ENCODE peak calls at places on chromosomes 11 and 22, in nine cellular contexts. One of them, this sample, is unnamed.
A peak's percentile ranks its signal among the peaks of the same experiment; 100 is the strongest.

GRCh38 chr11:64648551-64648950 is 57.5 kb downstream of the SLC22A12 start:
- DNase-seq in H1: no peak
- DNase-seq in sigmoid colon: no peak
- DNase-seq in transverse colon: no peak
- DNase-seq in stomach: no peak
- DNase-seq in A549: no peak
- DNase-seq in tibial nerve: no peak
- DNase-seq in SK-N-SH: no peak
- DNase-seq in suprapubic skin: no peak
- DNase-seq in this sample: no peak

GRCh38 chr11:66559141-66559861 is 9.1 kb downstream of the CTSF start:
- DNase-seq in A549: no peak
- DNase-seq in stomach: peak; percentile 33
- DNase-seq in transverse colon: peak; percentile 20
- DNase-seq in SK-N-SH: peak; percentile 65
- DNase-seq in sigmoid colon: peak; percentile 86
- DNase-seq in suprapubic skin: no peak
- DNase-seq in H1: no peak
- DNase-seq in tibial nerve: no peak
- DNase-seq in this sample: peak; percentile 80

GRCh38 chr11:134518616-134519389 is 106.8 kb upstream of the B3GAT1 start:
- DNase-seq in stomach: no peak
- DNase-seq in H1: no peak
- DNase-seq in A549: no peak
- DNase-seq in sigmoid colon: peak; percentile 32
- DNase-seq in transverse colon: peak; percentile 1
- DNase-seq in tibial nerve: no peak
- DNase-seq in suprapubic skin: peak; percentile 61
- DNase-seq in SK-N-SH: no peak
- DNase-seq in this sample: no peak

GRCh38 chr11:91396243-91397133 is 828.1 kb upstream of the FAT3 start:
- DNase-seq in A549: peak; percentile 98
- DNase-seq in H1: no peak
- DNase-seq in suprapubic skin: no peak
- DNase-seq in SK-N-SH: no peak
- DNase-seq in transverse colon: no peak
- DNase-seq in tibial nerve: no peak
- DNase-seq in stomach: no peak
- DNase-seq in sigmoid colon: no peak
- DNase-seq in this sample: no peak

GRCh38 chr22:46752911-46753310 is 9.5 kb upstream of the TBC1D22A start:
- DNase-seq in transverse colon: no peak
- DNase-seq in suprapubic skin: no peak
- DNase-seq in sigmoid colon: no peak
- DNase-seq in tibial nerve: no peak
- DNase-seq in stomach: no peak
- DNase-seq in H1: no peak
- DNase-seq in A549: no peak
- DNase-seq in SK-N-SH: no peak
- DNase-seq in this sample: no peak

GRCh38 chr11:117205211-117205818 is 6.1 kb downstream of the TAGLN start:
- DNase-seq in H1: no peak
- DNase-seq in suprapubic skin: no peak
- DNase-seq in tibial nerve: no peak
- DNase-seq in sigmoid colon: no peak
- DNase-seq in stomach: no peak
- DNase-seq in transverse colon: no peak
- DNase-seq in A549: no peak
- DNase-seq in SK-N-SH: no peak
- DNase-seq in this sample: no peak

GRCh38 chr11:44726278-44727113 is at the start of gene TSPAN18:
- DNase-seq in stomach: no peak
- DNase-seq in A549: no peak
- DNase-seq in SK-N-SH: peak; percentile 88
- DNase-seq in tibial nerve: no peak
- DNase-seq in transverse colon: no peak
- DNase-seq in H1: peak; percentile 58
- DNase-seq in sigmoid colon: peak; percentile 68
- DNase-seq in suprapubic skin: no peak
- DNase-seq in this sample: peak; percentile 58

GRCh38 chr11:30046211-30046945 is 29.5 kb upstream of the KCNA4 start:
- DNase-seq in transverse colon: no peak
- DNase-seq in A549: peak; percentile 13
- DNase-seq in SK-N-SH: peak; percentile 15
- DNase-seq in suprapubic skin: no peak
- DNase-seq in stomach: no peak
- DNase-seq in sigmoid colon: no peak
- DNase-seq in tibial nerve: no peak
- DNase-seq in H1: no peak
- DNase-seq in this sample: peak; percentile 7

GRCh38 chr11:10002221-10002620 is 291.8 kb downstream of the SBF2 start:
- DNase-seq in stomach: no peak
- DNase-seq in transverse colon: no peak
- DNase-seq in SK-N-SH: no peak
- DNase-seq in H1: no peak
- DNase-seq in tibial nerve: no peak
- DNase-seq in A549: no peak
- DNase-seq in suprapubic skin: no peak
- DNase-seq in sigmoid colon: no peak
- DNase-seq in this sample: no peak

GRCh38 chr22:29003975-29004646 is 57.5 kb downstream of the C22orf31 start:
- DNase-seq in tibial nerve: no peak
- DNase-seq in H1: no peak
- DNase-seq in SK-N-SH: no peak
- DNase-seq in A549: no peak
- DNase-seq in sigmoid colon: no peak
- DNase-seq in stomach: peak; percentile 55
- DNase-seq in suprapubic skin: no peak
- DNase-seq in transverse colon: no peak
- DNase-seq in this sample: no peak

GRCh38 chr11:71267807-71268421 is 15.5 kb upstream of the SHANK2 start:
- DNase-seq in tibial nerve: no peak
- DNase-seq in transverse colon: no peak
- DNase-seq in stomach: peak; percentile 23
- DNase-seq in suprapubic skin: peak; percentile 65
- DNase-seq in A549: no peak
- DNase-seq in SK-N-SH: no peak
- DNase-seq in sigmoid colon: peak; percentile 19
- DNase-seq in H1: no peak
- DNase-seq in this sample: no peak

GRCh38 chr22:17235149-17235655 is 16.0 kb upstream of the ADA2 start:
- DNase-seq in suprapubic skin: no peak
- DNase-seq in sigmoid colon: no peak
- DNase-seq in SK-N-SH: no peak
- DNase-seq in H1: peak; percentile 91
- DNase-seq in transverse colon: no peak
- DNase-seq in tibial nerve: no peak
- DNase-seq in stomach: no peak
- DNase-seq in A549: no peak
- DNase-seq in this sample: no peak

GRCh38 chr11:112597290-112597689 is 336.6 kb upstream of the PLET1 start:
- DNase-seq in H1: no peak
- DNase-seq in stomach: no peak
- DNase-seq in SK-N-SH: no peak
- DNase-seq in transverse colon: no peak
- DNase-seq in suprapubic skin: no peak
- DNase-seq in sigmoid colon: no peak
- DNase-seq in A549: no peak
- DNase-seq in tibial nerve: no peak
- DNase-seq in this sample: no peak

DNA sequence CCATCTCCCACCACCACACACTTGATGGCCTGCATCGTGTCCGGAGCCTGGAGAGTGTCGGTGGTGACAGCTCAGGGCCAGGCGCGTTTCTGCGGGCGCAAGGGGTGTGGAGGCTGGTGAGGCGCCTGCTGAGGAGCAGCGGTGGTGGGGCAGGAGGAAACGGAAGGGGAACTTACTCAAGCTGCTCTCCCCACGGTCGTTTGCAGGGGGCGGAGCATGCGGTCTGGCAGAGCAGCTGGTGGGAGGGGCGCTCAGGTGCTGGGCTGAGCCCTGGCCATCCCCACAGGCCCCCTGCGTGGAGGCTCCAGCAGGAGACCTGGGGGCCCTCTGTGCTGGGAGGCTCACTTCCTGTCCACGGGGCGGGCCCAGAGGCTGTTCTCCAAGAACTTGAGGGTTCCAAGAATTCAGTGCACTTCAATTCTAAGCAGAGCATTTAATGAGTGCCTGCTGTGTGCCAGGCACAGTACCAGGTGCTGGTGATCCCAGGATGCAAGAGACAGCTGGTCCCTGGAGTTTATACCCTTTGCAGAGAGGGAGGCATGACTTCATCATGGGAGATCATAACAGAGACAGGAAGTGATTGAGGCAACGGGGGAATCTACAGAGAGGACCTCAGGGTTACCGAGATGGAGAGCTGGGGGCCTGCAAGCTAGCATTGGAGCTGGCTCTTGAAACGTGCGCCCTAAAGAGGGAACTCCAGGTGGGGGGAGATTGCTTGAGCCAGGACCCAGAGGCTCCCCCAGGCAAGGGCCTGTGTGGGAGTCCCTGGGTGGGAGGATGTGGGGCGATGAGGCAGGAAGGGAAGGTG is at the start of gene RAC2:
- DNase-seq in H1: no peak
- DNase-seq in stomach: peak; percentile 78
- DNase-seq in A549: no peak
- DNase-seq in transverse colon: peak; percentile 92
- DNase-seq in tibial nerve: peak; percentile 45
- DNase-seq in suprapubic skin: peak; percentile 86
- DNase-seq in SK-N-SH: peak; percentile 57
- DNase-seq in sigmoid colon: peak; percentile 72
- DNase-seq in this sample: no peak
- TF ChIP-seq EP300 in H1: no peak
- TF ChIP-seq EP300 in stomach: no peak
- TF ChIP-seq EP300 in A549: no peak
- TF ChIP-seq EP300 in transverse colon: no peak
- TF ChIP-seq EP300 in tibial nerve: peak; percentile 18
- TF ChIP-seq EP300 in suprapubic skin: no peak
- TF ChIP-seq EP300 in SK-N-SH: no peak
- TF ChIP-seq EP300 in sigmoid colon: no peak
- TF ChIP-seq EP300 in this sample: no peak

DNA sequence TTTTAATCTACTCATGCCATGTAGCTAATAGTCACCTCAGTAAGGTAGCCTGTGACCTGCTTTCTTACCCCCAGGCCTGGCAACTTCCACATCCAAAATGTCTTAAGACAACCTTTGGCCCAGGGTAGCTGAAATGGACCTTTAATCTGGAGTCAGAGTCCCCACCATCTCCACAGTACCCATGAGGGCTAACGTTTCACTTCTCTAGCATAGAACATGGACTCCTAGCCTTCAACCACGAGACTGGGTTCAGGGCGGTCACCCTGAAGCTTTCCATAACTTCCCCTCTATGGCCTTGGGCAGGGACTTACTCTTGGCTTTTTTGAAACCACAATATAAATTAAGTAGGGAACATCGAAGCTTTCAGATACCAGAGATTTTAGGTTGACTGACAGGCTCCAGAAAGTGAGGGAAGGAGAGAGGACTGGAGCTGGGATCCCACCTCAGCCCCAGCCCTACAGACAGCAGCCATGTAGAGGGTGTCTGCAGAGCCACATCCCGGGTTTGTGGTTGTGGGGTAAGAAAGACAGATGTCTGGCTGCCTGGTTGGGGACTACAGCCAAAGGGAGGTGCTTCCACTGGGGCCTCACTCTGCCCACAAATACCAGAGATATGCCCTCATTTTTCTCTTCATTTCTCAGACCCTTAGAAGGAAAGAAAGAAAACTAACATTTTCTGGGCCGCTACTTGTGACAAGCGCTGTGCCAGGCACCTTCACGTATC is 2.6 kb downstream of the TBC1D10A start:
- DNase-seq in A549: no peak
- DNase-seq in transverse colon: no peak
- DNase-seq in stomach: no peak
- DNase-seq in sigmoid colon: no peak
- DNase-seq in suprapubic skin: no peak
- DNase-seq in tibial nerve: no peak
- DNase-seq in H1: no peak
- DNase-seq in SK-N-SH: no peak
- DNase-seq in this sample: no peak
- H3K4me3 ChIP-seq in A549: no peak overlapping the region
- H3K4me3 ChIP-seq in transverse colon: no peak overlapping the region
- H3K4me3 ChIP-seq in stomach: peak overlapping the region; percentile 96
- H3K4me3 ChIP-seq in sigmoid colon: peak overlapping the region; percentile 100
- H3K4me3 ChIP-seq in suprapubic skin: peak overlapping the region; percentile 73
- H3K4me3 ChIP-seq in tibial nerve: peak overlapping the region; percentile 94
- H3K4me3 ChIP-seq in H1: no peak overlapping the region
- H3K4me3 ChIP-seq in SK-N-SH: no peak overlapping the region
- H3K4me3 ChIP-seq in this sample: peak overlapping the region; percentile 86

GRCh38 chr11:126607374-126607773 is 251.9 kb downstream of the ST3GAL4 start:
- DNase-seq in stomach: peak; percentile 64
- DNase-seq in H1: peak; percentile 61
- DNase-seq in sigmoid colon: no peak
- DNase-seq in tibial nerve: peak; percentile 18
- DNase-seq in A549: peak; percentile 44
- DNase-seq in transverse colon: peak; percentile 25
- DNase-seq in suprapubic skin: no peak
- DNase-seq in SK-N-SH: peak; percentile 83
- DNase-seq in this sample: no peak
- TF ChIP-seq EP300 in stomach: no peak
- TF ChIP-seq EP300 in H1: no peak
- TF ChIP-seq EP300 in sigmoid colon: no peak
- TF ChIP-seq EP300 in tibial nerve: no peak
- TF ChIP-seq EP300 in A549: no peak
- TF ChIP-seq EP300 in transverse colon: no peak
- TF ChIP-seq EP300 in suprapubic skin: no peak
- TF ChIP-seq EP300 in SK-N-SH: no peak
- TF ChIP-seq EP300 in this sample: no peak

GRCh38 chr11:7486731-7487130 is 1.4 kb downstream of the OLFML1 start:
- DNase-seq in SK-N-SH: no peak
- DNase-seq in H1: no peak
- DNase-seq in suprapubic skin: no peak
- DNase-seq in stomach: no peak
- DNase-seq in transverse colon: no peak
- DNase-seq in A549: no peak
- DNase-seq in sigmoid colon: no peak
- DNase-seq in tibial nerve: no peak
- DNase-seq in this sample: peak; percentile 47

GRCh38 chr11:7488681-7489080 is 3.4 kb downstream of the OLFML1 start:
- DNase-seq in transverse colon: no peak
- DNase-seq in SK-N-SH: no peak
- DNase-seq in sigmoid colon: no peak
- DNase-seq in A549: no peak
- DNase-seq in tibial nerve: no peak
- DNase-seq in H1: no peak
- DNase-seq in stomach: no peak
- DNase-seq in suprapubic skin: no peak
- DNase-seq in this sample: no peak

GRCh38 chr11:7485136-7485853 is at the start of gene OLFML1:
- DNase-seq in H1: no peak
- DNase-seq in suprapubic skin: no peak
- DNase-seq in SK-N-SH: no peak
- DNase-seq in tibial nerve: peak; percentile 25
- DNase-seq in A549: no peak
- DNase-seq in stomach: no peak
- DNase-seq in sigmoid colon: no peak
- DNase-seq in transverse colon: no peak
- DNase-seq in this sample: peak; percentile 53

GRCh38 chr11:7485854-7486425 is 634 bp downstream of the OLFML1 start:
- DNase-seq in sigmoid colon: no peak
- DNase-seq in SK-N-SH: no peak
- DNase-seq in transverse colon: no peak
- DNase-seq in A549: no peak
- DNase-seq in stomach: no peak
- DNase-seq in tibial nerve: no peak
- DNase-seq in suprapubic skin: no peak
- DNase-seq in H1: no peak
- DNase-seq in this sample: no peak

GRCh38 chr11:7487360-7487759 is 2.1 kb downstream of the OLFML1 start:
- DNase-seq in tibial nerve: no peak
- DNase-seq in stomach: no peak
- DNase-seq in H1: no peak
- DNase-seq in sigmoid colon: no peak
- DNase-seq in SK-N-SH: no peak
- DNase-seq in suprapubic skin: no peak
- DNase-seq in A549: no peak
- DNase-seq in transverse colon: no peak
- DNase-seq in this sample: no peak
- H3K4me3 ChIP-seq in tibial nerve: no peak overlapping the region
- H3K4me3 ChIP-seq in stomach: peak overlapping the region; percentile 26
- H3K4me3 ChIP-seq in H1: no peak overlapping the region
- H3K4me3 ChIP-seq in sigmoid colon: no peak overlapping the region
- H3K4me3 ChIP-seq in SK-N-SH: no peak overlapping the region
- H3K4me3 ChIP-seq in suprapubic skin: no peak overlapping the region
- H3K4me3 ChIP-seq in A549: no peak overlapping the region
- H3K4me3 ChIP-seq in transverse colon: no peak overlapping the region
- H3K4me3 ChIP-seq in this sample: peak overlapping the region; percentile 4

This sample was measured in ovary.